ENCODE peak calls at places on chromosomes 16 and 17, in eight cellular contexts. Z is breast epithelium; T is CD8-positive, alpha-beta memory T cell; Y is activated gamma-delta T cell treated with anti-CD3 and anti-CD28 coated beads, Interleukin-2, amount 50 U/mL, for 16 hours; B is G401; Q is osteocyte; S is gastrocnemius medialis; K is stimulated activated CD4-positive, alpha-beta T cell treated with anti-CD3 and anti-CD28 coated beads, Interleukin-4, amount 100 ng/mL, for 1 hour. U is an unnamed sample.
A peak's percentile ranks its signal among the peaks of the same experiment; 100 is the strongest.

GRCh38 chr17:35046740-35047283 is 16.7 kb downstream of the RFFL start:
- DNase-seq in Z (no peak), T (peak; percentile 77), Y (peak; percentile 49), B (no peak), Q (no peak), S (no peak), K (peak; percentile 33), U (no peak)

GRCh38 chr16:10828851-10829331 is 10.3 kb upstream of the TVP23A start:
- DNase-seq in Z (peak; percentile 94), T (no peak), Y (no peak), B (peak; percentile 94), Q (no peak), S (peak; percentile 78), K (no peak), U (peak; percentile 92)

GRCh38 chr17:50889528-50890118 is 23.5 kb upstream of the TOB1 start:
- DNase-seq in Z (no peak), T (no peak), Y (no peak), B (no peak), Q (no peak), S (no peak), K (no peak), U (no peak)

GRCh38 chr17:78923660-78924453 is 1.3 kb downstream of the TIMP2 start:
- DNase-seq in Z (peak; percentile 82), T (peak; percentile 69), Y (peak; percentile 22), B (no peak), Q (no peak), S (peak; percentile 40), K (peak; percentile 53), U (no peak)

GRCh38 chr17:81845361-81845760 is 10.5 kb upstream of the PPP1R27 start:
- DNase-seq in Z (no peak), T (no peak), Y (no peak), B (no peak), Q (no peak), S (no peak), K (no peak), U (no peak)

GRCh38 chr16:78183886-78184553 is 84.6 kb downstream of the WWOX start:
- DNase-seq in Z (no peak), T (no peak), Y (no peak), B (peak; percentile 90), Q (no peak), S (no peak), K (no peak), U (peak; percentile 86)

GRCh38 chr16:70579648-70580630 is 56.3 kb downstream of the SF3B3 start:
- DNase-seq in Z (no peak), T (no peak), Y (no peak), B (no peak), Q (no peak), S (peak; percentile 32), K (no peak), U (peak; percentile 40)

GRCh38 chr17:32349503-32349853 is 479 bp upstream of the ZNF207 start:
- DNase-seq in Z (no peak), T (no peak), Y (no peak), B (no peak), Q (no peak), S (no peak), K (no peak), U (peak; percentile 41)

GRCh38 chr17:16987830-16988601 is 16.1 kb upstream of the TNFRSF13B start:
- DNase-seq in Z (no peak), T (peak; percentile 62), Y (peak; percentile 25), B (no peak), Q (no peak), S (peak; percentile 61), K (peak; percentile 56), U (no peak)

GRCh38 chr16:30805370-30806169 is 18.6 kb upstream of the ZNF629 start:
- DNase-seq in Z (peak; percentile 83), T (peak; percentile 66), Y (peak; percentile 45), B (peak; percentile 91), Q (peak; percentile 90), S (peak; percentile 90), K (peak; percentile 68), U (peak; percentile 89)

GRCh38 chr16:77555781-77556180 is 120.9 kb upstream of the ADAMTS18 start:
- DNase-seq in Z (no peak), T (no peak), Y (no peak), B (no peak), Q (no peak), S (no peak), K (no peak), U (no peak)

GRCh38 chr16:56460101-56460500 is 8.7 kb downstream of the OGFOD1 start:
- DNase-seq in Z (no peak), T (no peak), Y (no peak), B (no peak), Q (no peak), S (no peak), K (no peak), U (no peak)

GRCh38 chr16:76182092-76182635 is 95.0 kb upstream of the CNTNAP4 start:
- DNase-seq in Z (no peak), T (no peak), Y (no peak), B (peak; percentile 77), Q (no peak), S (no peak), K (no peak), U (peak; percentile 73)

GRCh38 chr16:88430185-88430523 is 22.9 kb upstream of the ZFPM1 start:
- DNase-seq in Z (no peak), T (no peak), Y (no peak), B (no peak), Q (no peak), S (no peak), K (no peak), U (no peak)

U was measured in cerebellar cortex.